ENCODE peak calls at places on chromosomes 13 and 19, in four cellular contexts. A is upper lobe of right lung, I is right cardiac atrium, K is A549. T is an unnamed sample.

GRCh38 chr19:48648134-48648533 is 2.1 kb upstream of the CA11 start:
- ATAC-seq in A (no peak), I (no peak), K (no peak), T (no peak)

GRCh38 chr13:97414392-97414791 is 19.6 kb upstream of the RAP2A start:
- ATAC-seq in A (no peak), I (no peak), K (no peak), T (no peak)

GRCh38 chr19:50266041-50266440 is 62.6 kb downstream of the MYH14 start:
- ATAC-seq in A (no peak), I (no peak), K (no peak), T (peak)

GRCh38 chr13:33109319-33109718 is 93.1 kb downstream of the KL start:
- ATAC-seq in A (no peak), I (no peak), K (no peak), T (no peak)

GRCh38 chr19:31015778-31016177 is 333.5 kb downstream of the TSHZ3 start:
- ATAC-seq in A (no peak), I (no peak), K (no peak), T (no peak)

GRCh38 chr13:99542788-99543406 is 41.6 kb downstream of the TM9SF2 start:
- ATAC-seq in A (peak), I (peak), K (no peak), T (peak)

GRCh38 chr13:21567714-21568113 is 36.3 kb downstream of the MICU2 start:
- ATAC-seq in A (no peak), I (no peak), K (no peak), T (peak)

GRCh38 chr13:36244990-36245389 is 30.6 kb upstream of the SOHLH2 start:
- ATAC-seq in A (no peak), I (no peak), K (no peak), T (no peak)

GRCh38 chr19:41784337-41785239 is 11.8 kb upstream of the CEACAM3 start:
- ATAC-seq in A (peak), I (no peak), K (no peak), T (no peak)

GRCh38 chr19:38674388-38675133 is 27.1 kb downstream of the ACTN4 start:
- ATAC-seq in A (peak), I (peak), K (no peak), T (peak)

GRCh38 chr19:5038631-5039271 is 69.8 kb downstream of the KDM4B start:
- ATAC-seq in A (peak), I (peak), K (peak), T (peak)